ENCODE peak calls at places on chromosomes 13 and 19, in nine cellular contexts. A is endothelial cell, N is spleen, L is glutamatergic neuron, Z is HFFc6, Q is body of pancreas, E is progenitor cell of endocrine pancreas, W is MCF 10A, T is neural progenitor cell. O is an unnamed sample.

GRCh38 chr19:11202488-11203193 is 5.3 kb upstream of the KANK2 start:
- DNase-seq in T (no peak), Z (no peak), A (no peak), E (no peak), L (no peak), Q (no peak), N (no peak), W (no peak), O (peak; percentile 90)

GRCh38 chr19:2048104-2048958 is 2.7 kb downstream of the MKNK2 start:
- DNase-seq in E (no peak), Q (peak; percentile 46), A (no peak), N (peak; percentile 80), W (no peak), L (no peak), Z (no peak), T (no peak), O (no peak)

GRCh38 chr19:22620401-22620800 is 13.7 kb upstream of the ZNF492 start:
- DNase-seq in Z (no peak), T (no peak), Q (no peak), W (no peak), L (no peak), E (no peak), N (peak; percentile 38), A (no peak), O (no peak)

GRCh38 chr13:73893833-73894232 is 240.4 kb downstream of the KLF12 start:
- DNase-seq in Z (no peak), A (no peak), T (no peak), L (no peak), W (no peak), E (no peak), Q (no peak), N (no peak), O (no peak)

GRCh38 chr19:29715695-29716581 is 877 bp upstream of the C19orf12 start:
- DNase-seq in L (no peak), E (no peak), Z (no peak), W (peak; percentile 57), N (no peak), T (no peak), Q (peak; percentile 29), A (no peak), O (no peak)

GRCh38 chr19:5903054-5903501 is 512 bp downstream of the NDUFA11 start:
- DNase-seq in E (no peak), W (peak; percentile 29), L (no peak), A (no peak), N (no peak), T (no peak), Z (peak; percentile 32), Q (no peak), O (no peak)

GRCh38 chr13:98301721-98302120 is 124.7 kb upstream of the RNF113B start:
- DNase-seq in Z (no peak), N (no peak), A (no peak), Q (no peak), E (no peak), W (no peak), T (no peak), L (no peak), O (no peak)

GRCh38 chr13:112692586-112692985 is 2.7 kb downstream of the ATP11A start:
- DNase-seq in L (no peak), Q (no peak), N (no peak), Z (no peak), A (no peak), T (no peak), W (no peak), E (no peak), O (no peak)

GRCh38 chr13:110651271-110651670 is 35.9 kb downstream of the NAXD start:
- DNase-seq in L (no peak), Q (peak; percentile 2), N (peak; percentile 70), W (no peak), E (no peak), Z (no peak), A (no peak), T (no peak), O (no peak)

GRCh38 chr13:68185767-68186166 is 955.6 kb upstream of the PCDH9 start:
- DNase-seq in A (no peak), Z (no peak), W (no peak), E (no peak), T (no peak), Q (no peak), N (no peak), L (no peak), O (no peak)

GRCh38 chr19:16688084-16688483 is 27.1 kb downstream of the TMEM38A start:
- DNase-seq in E (no peak), W (no peak), A (no peak), L (no peak), N (no peak), Z (no peak), Q (no peak), T (no peak), O (no peak)

GRCh38 chr19:2813235-2814160 is 6.2 kb upstream of the ZNF554 start:
- DNase-seq in W (no peak), A (no peak), L (no peak), Z (no peak), T (no peak), Q (no peak), E (no peak), N (no peak), O (peak; percentile 91)

GRCh38 chr13:32201809-32202208 is 113.4 kb downstream of the ZAR1L start:
- DNase-seq in L (no peak), N (no peak), A (no peak), T (no peak), Q (no peak), W (no peak), E (no peak), Z (no peak), O (no peak)

GRCh38 chr13:48636550-48636949 is 17.2 kb upstream of the CYSLTR2 start:
- DNase-seq in L (no peak), T (no peak), Z (peak; percentile 33), A (no peak), Q (no peak), N (no peak), E (no peak), W (no peak), O (no peak)

GRCh38 chr13:26037302-26037701 is 14.5 kb downstream of the SHISA2 start:
- DNase-seq in L (peak; percentile 72), W (peak; percentile 49), N (no peak), E (no peak), Z (no peak), T (peak; percentile 84), Q (peak; percentile 23), A (peak; percentile 47), O (no peak)

GRCh38 chr19:52095172-52096014 is at the start of gene ZNF841:
- DNase-seq in A (peak; percentile 84), T (peak; percentile 93), W (peak; percentile 96), E (peak; percentile 90), N (peak; percentile 96), Z (peak; percentile 93), Q (peak; percentile 95), L (peak; percentile 97), O (peak; percentile 97)
- TF ChIP-seq CTCF in A (no peak), T (peak; percentile 17), W (no peak), E (no peak), N (no peak), Z (peak; percentile 46), Q (peak; percentile 6), L (peak; percentile 16), O (peak; percentile 44)

DNA sequence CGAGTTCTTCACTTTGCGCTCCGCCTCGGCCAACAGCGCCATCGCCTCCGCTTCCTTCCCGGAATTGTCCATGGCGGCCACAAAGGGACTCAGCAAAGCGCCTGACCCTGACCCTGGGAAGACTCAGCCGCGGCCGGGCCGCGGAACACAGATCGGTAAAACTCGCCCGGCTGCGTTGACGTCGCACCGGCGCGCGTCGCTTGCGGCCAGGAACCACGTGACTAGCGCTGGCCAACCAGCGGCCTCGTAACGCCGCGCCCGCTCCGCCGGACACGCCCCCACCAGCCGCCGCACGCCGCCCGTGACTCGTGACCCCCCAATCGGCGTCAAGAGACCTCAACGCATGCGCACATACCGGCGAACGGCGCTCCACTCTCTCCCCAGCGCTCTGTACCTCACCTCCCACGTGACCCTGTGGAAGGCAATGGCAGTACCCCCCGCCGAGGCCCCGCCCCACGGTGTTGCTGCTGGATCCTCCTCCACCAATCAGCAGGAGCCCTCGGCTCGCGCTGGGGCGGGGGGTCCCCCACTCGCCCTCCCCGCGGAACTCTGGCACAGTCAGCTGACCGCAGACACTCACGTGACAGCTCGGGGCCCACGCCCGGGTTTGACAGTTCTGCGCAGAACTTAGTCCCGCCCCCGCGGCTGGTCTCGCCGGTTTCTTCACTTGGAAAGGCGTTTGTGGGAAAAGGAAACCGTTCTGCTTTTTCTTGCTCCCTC is at the start of gene NAPA:
- DNase-seq in T (peak; percentile 100), N (peak; percentile 100), A (peak; percentile 100), Z (peak; percentile 100), W (peak; percentile 100), Q (peak; percentile 100), E (peak; percentile 100), L (peak; percentile 100), O (peak; percentile 100)
- TF ChIP-seq CTCF in T (no peak), N (no peak), A (peak; percentile 100), Z (no peak), W (no peak), Q (no peak), E (no peak), L (no peak), O (no peak)

GRCh38 chr19:35045667-35046300 is 4.3 kb downstream of the HPN start:
- DNase-seq in T (peak; percentile 55), Q (peak; percentile 28), N (no peak), Z (peak; percentile 59), W (peak; percentile 47), L (no peak), E (no peak), A (peak; percentile 36), O (no peak)
- TF ChIP-seq CTCF in T (peak; percentile 43), Q (no peak), N (peak; percentile 22), Z (peak; percentile 67), W (peak; percentile 37), L (peak; percentile 37), E (no peak), A (no peak), O (peak; percentile 53)

DNA sequence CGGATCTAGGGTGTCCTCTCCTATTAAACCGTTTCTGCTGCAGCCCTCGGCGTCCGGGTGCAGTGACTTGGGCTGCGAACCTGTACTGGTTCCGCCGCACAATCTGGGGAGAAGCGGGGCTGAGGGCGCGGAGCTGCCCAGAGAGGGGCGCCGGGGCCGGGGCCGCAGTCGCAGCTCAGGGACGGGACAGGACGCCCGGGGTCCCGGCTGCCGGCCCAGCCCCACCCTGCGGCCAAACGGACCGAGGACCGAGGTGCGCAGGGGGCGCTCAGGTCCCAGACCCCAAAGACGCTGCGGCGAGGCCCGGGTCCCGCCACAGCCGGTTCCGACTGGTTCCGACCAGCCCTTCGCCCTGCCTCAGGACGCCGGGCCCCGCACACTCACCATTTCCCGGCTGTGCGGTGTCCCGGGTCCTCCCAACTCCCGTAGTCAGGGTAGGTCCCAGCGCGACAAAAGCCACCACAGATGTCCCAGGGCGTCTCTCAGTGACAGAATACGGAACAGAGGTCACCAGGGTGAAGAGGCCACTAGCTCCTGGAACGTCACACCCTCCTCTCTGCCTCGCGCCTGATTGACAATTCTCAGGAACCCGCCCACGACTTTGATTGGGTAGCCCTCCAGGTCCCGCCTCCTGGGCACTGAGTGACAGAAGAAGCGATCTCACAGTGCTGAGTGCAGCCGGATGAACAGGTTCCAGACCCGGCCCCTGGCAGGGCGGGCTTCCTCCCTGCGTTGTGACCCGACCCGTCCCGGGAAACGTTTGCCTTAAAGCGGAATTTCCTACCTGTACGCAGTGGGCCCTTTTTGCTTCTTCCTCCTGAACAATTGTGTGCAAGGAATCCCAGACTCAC is at the start of gene ZNF44:
- DNase-seq in A (peak; percentile 81), Q (peak; percentile 99), Z (peak; percentile 92), W (peak; percentile 99), N (peak; percentile 98), L (peak; percentile 96), T (peak; percentile 99), E (peak; percentile 92), O (peak; percentile 97)
- TF ChIP-seq CTCF in A (no peak), Q (no peak), Z (no peak), W (no peak), N (no peak), L (no peak), T (peak; percentile 24), E (no peak), O (no peak)